ENCODE peak calls at places on chromosomes 3 and 15, in ten cellular contexts. K is HT-29; P is hepatic stellate cell; D is uterus; Q is HFFc6; Y is GF-D8; C is activated T-cell treated with anti-CD3 and anti-CD28 coated beads for 1 hour; W is stimulated activated CD8-positive, alpha-beta memory T cell treated with anti-CD3 and anti-CD28 coated beads, Interleukin-4, amount 100 ng/mL, for 4 hours; U is OCI-LY7; I is caudate nucleus. L is an unnamed sample.

GRCh38 chr3:183298708-183299153 is 45.7 kb downstream of the B3GNT5 start:
- DNase-seq in K (no peak), P (no peak), D (peak), Q (peak), Y (peak), C (no peak), W (no peak), U (no peak), I (peak), L (no peak)

GRCh38 chr15:45107941-45108630 is 5.9 kb downstream of the DUOX2 start:
- DNase-seq in K (no peak), P (no peak), D (peak), Q (no peak), Y (no peak), C (no peak), W (no peak), U (no peak), I (no peak), L (no peak)

GRCh38 chr3:149480326-149481017 is 6.0 kb downstream of the TM4SF4 start:
- DNase-seq in K (peak), P (peak), D (peak), Q (peak), Y (no peak), C (no peak), W (no peak), U (peak), I (no peak), L (peak)

GRCh38 chr3:57068437-57069089 is 8.1 kb downstream of the SPATA12 start:
- DNase-seq in K (peak), P (peak), D (peak), Q (peak), Y (peak), C (no peak), W (no peak), U (peak), I (no peak), L (no peak)

GRCh38 chr15:100720406-100720967 is 118.1 kb downstream of the ASB7 start:
- DNase-seq in K (no peak), P (no peak), D (no peak), Q (no peak), Y (no peak), C (no peak), W (no peak), U (no peak), I (no peak), L (no peak)

GRCh38 chr3:11212301-11212613 is 58.0 kb downstream of the HRH1 start:
- DNase-seq in K (no peak), P (peak), D (no peak), Q (peak), Y (no peak), C (no peak), W (no peak), U (no peak), I (no peak), L (no peak)

GRCh38 chr3:45218578-45219390 is 7.3 kb downstream of the TMEM158 start:
- DNase-seq in K (no peak), P (peak), D (peak), Q (peak), Y (no peak), C (no peak), W (no peak), U (no peak), I (no peak), L (no peak)

GRCh38 chr15:59295742-59296090 is 77.0 kb downstream of the MYO1E start:
- DNase-seq in K (no peak), P (no peak), D (no peak), Q (no peak), Y (no peak), C (no peak), W (no peak), U (no peak), I (no peak), L (no peak)

GRCh38 chr3:112605285-112605684 is 35.7 kb downstream of the CCDC80 start:
- DNase-seq in K (no peak), P (peak), D (no peak), Q (peak), Y (no peak), C (no peak), W (no peak), U (no peak), I (no peak), L (no peak)

GRCh38 chr3:49428697-49429100 is 425 bp downstream of the NICN1 start:
- DNase-seq in K (no peak), P (no peak), D (no peak), Q (no peak), Y (no peak), C (no peak), W (no peak), U (peak), I (no peak), L (no peak)

GRCh38 chr15:72685925-72686794 is at the start of the genes BBS4 and HIGD2B:
- DNase-seq in K (peak), P (peak), D (peak), Q (peak), Y (no peak), C (peak), W (peak), U (peak), I (no peak), L (peak)

GRCh38 chr15:80076321-80077318 is 17.1 kb downstream of the ZFAND6 start:
- DNase-seq in K (no peak), P (no peak), D (no peak), Q (no peak), Y (no peak), C (no peak), W (no peak), U (no peak), I (no peak), L (no peak)

GRCh38 chr3:151227438-151228290 is 24.6 kb upstream of the GPR171 start:
- DNase-seq in K (peak), P (peak), D (peak), Q (peak), Y (no peak), C (peak), W (peak), U (peak), I (no peak), L (peak)

GRCh38 chr3:111749171-111750170 is 109.6 kb upstream of the PHLDB2 start:
- DNase-seq in K (no peak), P (no peak), D (no peak), Q (no peak), Y (no peak), C (no peak), W (no peak), U (no peak), I (no peak), L (peak)

GRCh38 chr3:137692803-137693431 is 71.2 kb upstream of the SOX14 start:
- DNase-seq in K (peak), P (no peak), D (no peak), Q (no peak), Y (no peak), C (no peak), W (no peak), U (peak), I (no peak), L (peak)